ENCODE peak calls at places on chromosome 1, in six cellular contexts. U is PC-3, D is neural progenitor cell, O is mesendoderm, Q is fibroblast of lung, L is A549. I is an unnamed sample.
A peak's percentile ranks its signal among the peaks of the same experiment; 100 is the strongest.

GRCh38 chr1:21818661-21819060 is 6.6 kb downstream of the LDLRAD2 start:
- DNase-seq in U (peak; percentile 41), D (peak; percentile 73), O (peak; percentile 59), Q (no peak), L (peak; percentile 27), I (no peak)

GRCh38 chr1:156241311-156241811 is 623 bp upstream of the BGLAP start:
- DNase-seq in U (peak; percentile 85), D (no peak), O (no peak), Q (peak; percentile 57), L (no peak), I (peak; percentile 79)

GRCh38 chr1:70205076-70205436 is 323 bp downstream of the LRRC40 start:
- DNase-seq in U (no peak), D (no peak), O (no peak), Q (no peak), L (no peak), I (no peak)

GRCh38 chr1:113027449-113027848 is 45.5 kb upstream of the LRIG2 start:
- DNase-seq in U (no peak), D (no peak), O (peak; percentile 81), Q (no peak), L (no peak), I (no peak)

GRCh38 chr1:114454539-114454938 is 56.5 kb downstream of the TRIM33 start:
- DNase-seq in U (no peak), D (no peak), O (no peak), Q (no peak), L (no peak), I (no peak)

GRCh38 chr1:42844592-42845140 is 1.7 kb upstream of the ZNF691 start:
- DNase-seq in U (no peak), D (no peak), O (no peak), Q (no peak), L (no peak), I (peak; percentile 19)

GRCh38 chr1:208013210-208013609 is 102.3 kb upstream of the CD34 start:
- DNase-seq in U (no peak), D (no peak), O (no peak), Q (no peak), L (no peak), I (no peak)

GRCh38 chr1:89780721-89781120 is 40.1 kb upstream of the LRRC8D start:
- DNase-seq in U (peak; percentile 76), D (no peak), O (peak; percentile 40), Q (peak; percentile 70), L (peak; percentile 69), I (peak; percentile 50)

GRCh38 chr1:192877283-192877886 is 68.5 kb downstream of the RGS2 start:
- DNase-seq in U (no peak), D (no peak), O (no peak), Q (peak; percentile 58), L (no peak), I (peak; percentile 20)

GRCh38 chr1:196115641-196116040 is 492.6 kb downstream of the KCNT2 start:
- DNase-seq in U (peak; percentile 14), D (peak; percentile 20), O (peak; percentile 55), Q (peak; percentile 81), L (no peak), I (peak; percentile 19)

GRCh38 chr1:40507973-40508372 is 594 bp upstream of the EXO5 start:
- DNase-seq in U (no peak), D (no peak), O (no peak), Q (no peak), L (no peak), I (no peak)

GRCh38 chr1:86502721-86503430 is 34.1 kb downstream of the CLCA1 start:
- DNase-seq in U (peak; percentile 80), D (peak; percentile 58), O (peak; percentile 98), Q (no peak), L (no peak), I (no peak)

GRCh38 chr1:87330954-87331318 is 2.3 kb downstream of the LMO4 start:
- DNase-seq in U (no peak), D (peak; percentile 41), O (no peak), Q (no peak), L (no peak), I (no peak)

GRCh38 chr1:89519779-89520358 is 4.8 kb upstream of the LRRC8B start:
- DNase-seq in U (peak; percentile 66), D (peak; percentile 43), O (peak; percentile 45), Q (peak; percentile 64), L (peak; percentile 26), I (peak; percentile 22)

GRCh38 chr1:91792393-91793032 is 93.4 kb downstream of the TGFBR3 start:
- DNase-seq in U (no peak), D (peak; percentile 33), O (peak; percentile 58), Q (no peak), L (no peak), I (no peak)

GRCh38 chr1:58921751-58922150 is 137.9 kb upstream of the JUN start:
- DNase-seq in U (no peak), D (no peak), O (no peak), Q (no peak), L (no peak), I (no peak)

GRCh38 chr1:58924016-58924565 is 140.2 kb upstream of the JUN start:
- DNase-seq in U (no peak), D (no peak), O (no peak), Q (no peak), L (no peak), I (no peak)

GRCh38 chr1:58923090-58923470 is 139.2 kb upstream of the JUN start:
- DNase-seq in U (no peak), D (no peak), O (no peak), Q (no peak), L (no peak), I (no peak)

GRCh38 chr1:58921342-58921741 is 137.5 kb upstream of the JUN start:
- DNase-seq in U (no peak), D (no peak), O (no peak), Q (no peak), L (no peak), I (no peak)

DNA sequence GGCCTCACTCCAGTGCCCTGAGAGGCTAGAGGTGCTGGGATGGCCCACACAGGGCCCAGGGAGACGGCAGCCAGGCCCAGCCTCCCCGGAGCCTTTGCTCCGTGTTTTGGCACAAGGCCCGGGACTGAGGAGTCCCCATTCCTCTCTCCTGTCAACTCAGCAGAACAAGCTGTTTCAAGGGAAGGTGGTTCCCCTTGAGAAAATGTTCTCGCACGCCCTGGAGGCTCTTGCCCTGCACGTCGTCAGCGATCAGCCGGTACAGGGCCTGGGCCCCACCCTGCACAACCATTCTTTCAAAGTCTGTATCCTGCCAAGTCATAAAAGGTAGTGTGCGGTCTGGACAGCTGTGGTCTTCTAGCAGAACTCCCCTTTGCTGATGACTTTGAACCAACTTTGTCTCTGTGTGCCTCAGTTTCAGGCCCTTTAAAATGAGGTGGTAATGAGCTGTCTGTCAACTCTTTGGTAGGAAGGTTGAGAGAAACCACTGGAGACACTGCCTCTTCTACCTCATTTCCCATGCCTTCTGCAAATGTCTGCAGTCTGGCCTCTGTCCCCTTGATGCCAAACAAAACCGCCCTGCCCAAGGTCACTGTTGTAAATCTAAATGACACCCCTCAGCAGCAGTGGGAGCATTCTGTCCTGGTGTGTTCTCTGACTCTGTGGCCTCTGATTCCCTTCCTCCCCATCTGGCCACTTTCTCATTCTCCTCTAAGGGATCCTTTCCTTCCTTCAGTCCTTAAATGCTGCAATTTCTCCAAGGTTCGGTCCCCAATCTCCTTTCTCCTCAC is 138.6 kb upstream of the JUN start:
- DNase-seq in U (no peak), D (no peak), O (no peak), Q (peak; percentile 82), L (no peak), I (peak; percentile 88)
- H3K4me2 ChIP-seq in U (no peak overlapping the region), D (no peak overlapping the region), O (no peak overlapping the region), Q (no peak overlapping the region), L (no peak overlapping the region), I (peak overlapping the region; percentile 16)

DNA sequence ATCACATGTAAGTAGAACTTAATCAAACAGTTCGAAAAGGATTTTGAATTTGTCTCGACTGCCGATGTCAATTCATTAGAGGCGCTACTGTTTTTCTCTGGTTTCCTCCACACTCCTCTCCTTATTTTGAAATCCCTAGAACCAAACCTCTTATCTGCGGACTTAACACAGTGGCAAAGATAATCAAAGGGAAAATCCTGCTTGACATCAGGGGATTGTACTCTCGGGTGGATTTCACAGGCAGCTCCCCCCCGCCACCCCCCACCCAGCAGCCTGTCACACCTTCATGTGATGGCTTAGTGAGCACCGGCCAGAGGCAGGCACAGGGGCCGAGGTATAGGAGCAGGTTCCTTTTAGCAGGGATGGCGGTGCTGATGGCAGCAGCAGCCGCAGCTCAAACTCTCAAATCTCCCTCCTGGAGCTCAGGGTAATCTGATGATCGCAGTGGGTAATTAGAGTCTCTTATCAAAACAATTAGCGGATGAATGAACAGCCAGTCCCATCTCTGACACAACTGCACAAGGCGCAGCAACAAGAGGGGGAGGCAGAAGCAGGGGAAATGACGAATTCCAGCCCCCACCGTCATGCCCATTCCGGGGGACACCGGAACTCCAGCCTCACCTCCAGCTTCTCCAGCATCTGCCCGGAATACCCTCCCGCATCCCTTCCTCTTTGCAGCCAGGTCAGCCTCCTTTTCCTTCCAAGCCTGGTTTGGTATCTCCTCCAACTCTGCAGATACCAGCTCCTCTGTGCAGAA is 80.3 kb downstream of the SSBP3 start:
- DNase-seq in U (no peak), D (no peak), O (peak; percentile 57), Q (no peak), L (no peak), I (no peak)
- H3K27ac ChIP-seq in U (no peak overlapping the region), D (no peak overlapping the region), O (no peak overlapping the region), Q (peak overlapping the region; percentile 60), L (no peak overlapping the region), I (no peak overlapping the region)

DNA sequence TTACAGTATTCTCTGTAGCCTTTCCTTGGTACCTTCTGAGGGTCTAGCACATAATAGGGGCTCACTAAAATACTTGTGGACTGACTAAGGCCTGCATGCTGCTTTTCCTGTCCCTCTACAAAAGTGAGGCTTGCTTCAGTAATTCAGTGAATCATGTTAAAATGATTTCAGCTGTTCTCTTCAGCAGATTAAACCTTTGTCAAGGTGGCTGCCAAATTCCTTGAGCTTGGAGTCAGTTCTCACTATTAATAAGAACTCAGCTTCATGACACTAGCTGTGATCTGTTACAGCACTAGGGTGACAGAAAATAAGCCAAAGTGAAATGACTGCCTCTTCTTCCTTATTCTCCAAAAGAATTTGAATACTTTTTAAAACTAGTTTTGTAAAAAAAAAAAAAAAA is 128.8 kb downstream of the KCNN3 start:
- DNase-seq in U (no peak), D (no peak), O (no peak), Q (no peak), L (no peak), I (no peak)
- H3K4me2 ChIP-seq in U (no peak overlapping the region), D (no peak overlapping the region), O (no peak overlapping the region), Q (no peak overlapping the region), L (no peak overlapping the region), I (no peak overlapping the region)

GRCh38 chr1:232549998-232550397 is 79.9 kb downstream of the SIPA1L2 start:
- DNase-seq in U (no peak), D (no peak), O (no peak), Q (no peak), L (no peak), I (no peak)
- H3K27ac ChIP-seq in U (no peak overlapping the region), D (no peak overlapping the region), O (no peak overlapping the region), Q (no peak overlapping the region), L (no peak overlapping the region), I (no peak overlapping the region)

GRCh38 chr1:230825061-230825803 is 43.1 kb downstream of the C1orf198 start:
- DNase-seq in U (peak; percentile 88), D (no peak), O (peak; percentile 21), Q (peak; percentile 85), L (peak; percentile 33), I (peak; percentile 75)
- H3K4me2 ChIP-seq in U (peak overlapping the region; percentile 69), D (no peak overlapping the region), O (no peak overlapping the region), Q (peak overlapping the region; percentile 42), L (peak overlapping the region; percentile 62), I (peak overlapping the region; percentile 6)

I was measured in mammary epithelial cell.